ENCODE peak calls at places on chromosome 5, in six cellular contexts. M, F, H, Y, N and P are unnamed samples.

GRCh38 chr5:135441256-135441915 is 5.8 kb downstream of the DCANP1 start:
- DNase-seq in M (no peak), F (no peak), H (peak), Y (no peak), N (no peak), P (no peak)

GRCh38 chr5:79666758-79667157 is 22.9 kb upstream of the CMYA5 start:
- DNase-seq in M (no peak), F (no peak), H (no peak), Y (no peak), N (no peak), P (peak)

GRCh38 chr5:112762113-112762810 is 24.6 kb downstream of the APC start:
- DNase-seq in M (no peak), F (no peak), H (no peak), Y (no peak), N (no peak), P (no peak)

GRCh38 chr5:62790348-62790747 is 211.7 kb downstream of the LRRC70 start:
- DNase-seq in M (no peak), F (no peak), H (no peak), Y (no peak), N (peak), P (no peak)

GRCh38 chr5:55385227-55385626 is 77.4 kb downstream of the MTREX start:
- DNase-seq in M (no peak), F (no peak), H (no peak), Y (no peak), N (no peak), P (no peak)

GRCh38 chr5:15320896-15321295 is 179.1 kb upstream of the FBXL7 start:
- DNase-seq in M (no peak), F (no peak), H (no peak), Y (no peak), N (no peak), P (no peak)

GRCh38 chr5:74286734-74287705 is 353.5 kb downstream of the ENC1 start:
- DNase-seq in M (no peak), F (no peak), H (no peak), Y (no peak), N (no peak), P (no peak)

GRCh38 chr5:67431191-67431590 is 234.6 kb upstream of the CD180 start:
- DNase-seq in M (no peak), F (no peak), H (no peak), Y (no peak), N (no peak), P (no peak)

GRCh38 chr5:44385236-44385940 is 3.8 kb downstream of the FGF10 start:
- DNase-seq in M (no peak), F (no peak), H (no peak), Y (no peak), N (peak), P (no peak)

DNA sequence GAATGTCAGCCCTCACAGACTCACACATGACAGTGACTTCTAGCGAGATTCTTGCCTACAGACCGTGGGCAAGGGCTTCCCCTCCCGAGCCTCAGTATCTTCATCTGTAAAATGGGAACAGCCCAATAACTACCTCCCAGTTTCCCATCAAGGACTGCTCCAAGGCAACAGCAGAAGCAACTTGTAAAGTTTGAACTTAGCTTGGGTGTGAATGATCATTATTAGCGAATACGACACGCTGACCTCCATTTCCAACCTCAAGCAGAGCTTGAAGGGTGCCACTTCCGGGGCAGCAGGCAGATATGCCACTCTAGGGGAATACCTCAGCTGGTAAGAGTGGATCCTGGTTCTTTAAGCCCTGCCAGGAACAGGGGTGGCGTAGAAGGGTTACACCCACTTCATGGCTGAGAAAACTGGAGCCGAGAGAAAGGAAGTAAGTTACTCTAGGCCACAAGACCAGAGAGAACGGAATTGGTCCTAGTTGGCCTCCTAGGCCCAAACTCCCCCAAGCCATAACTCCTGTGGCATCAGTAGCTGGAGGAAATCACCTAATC is 2.0 kb downstream of the RNF44 start:
- DNase-seq in M (peak), F (no peak), H (no peak), Y (no peak), N (peak), P (peak)
- TF ChIP-seq POLR2A in M (peak), F (no peak), H (no peak), Y (no peak), N (no peak), P (peak)

DNA sequence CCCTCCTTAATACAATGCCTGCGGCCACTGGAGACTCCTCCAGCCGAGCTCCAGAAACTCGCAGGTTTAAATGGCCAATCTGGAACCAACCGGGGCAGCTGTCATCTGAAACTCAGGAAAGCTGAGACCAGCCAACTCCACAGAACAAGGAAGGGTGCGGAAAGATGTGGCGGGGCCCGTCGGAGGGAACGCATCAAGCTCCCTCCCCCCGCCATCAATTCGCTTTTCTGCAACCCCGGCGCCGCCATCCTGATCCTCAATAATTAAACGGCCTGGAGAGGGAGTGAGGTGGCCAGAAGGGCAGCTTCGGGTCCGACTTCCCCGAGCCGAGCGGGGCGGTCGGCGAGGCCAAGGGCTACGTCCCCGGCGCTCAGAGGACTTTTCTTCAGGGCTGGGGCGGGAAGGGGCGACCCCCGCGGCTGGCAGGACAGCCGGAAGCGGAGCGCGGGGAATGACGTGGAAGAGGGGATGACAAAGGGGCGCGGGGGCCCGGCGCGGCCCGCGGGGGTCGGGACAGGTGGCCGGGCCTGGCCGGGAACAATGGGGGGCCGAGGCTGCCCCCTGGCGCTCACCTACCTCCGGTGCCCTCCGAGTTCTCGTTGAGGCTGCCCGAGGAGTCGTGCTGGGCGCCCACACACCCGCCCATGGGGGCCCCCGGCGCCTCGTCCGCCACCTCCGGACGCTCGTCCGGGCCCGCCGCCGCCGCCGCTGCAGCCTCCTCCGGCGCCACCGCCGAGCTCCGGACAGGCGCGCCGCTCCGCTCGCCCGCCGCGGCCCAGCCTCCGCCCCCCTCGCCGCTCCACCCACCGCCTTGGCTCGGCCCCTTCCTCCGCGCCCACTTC is at the start of gene UBTD2:
- DNase-seq in M (peak), F (peak), H (peak), Y (peak), N (peak), P (peak)
- TF ChIP-seq POLR2A in M (peak), F (no peak), H (peak), Y (no peak), N (peak), P (peak)

DNA sequence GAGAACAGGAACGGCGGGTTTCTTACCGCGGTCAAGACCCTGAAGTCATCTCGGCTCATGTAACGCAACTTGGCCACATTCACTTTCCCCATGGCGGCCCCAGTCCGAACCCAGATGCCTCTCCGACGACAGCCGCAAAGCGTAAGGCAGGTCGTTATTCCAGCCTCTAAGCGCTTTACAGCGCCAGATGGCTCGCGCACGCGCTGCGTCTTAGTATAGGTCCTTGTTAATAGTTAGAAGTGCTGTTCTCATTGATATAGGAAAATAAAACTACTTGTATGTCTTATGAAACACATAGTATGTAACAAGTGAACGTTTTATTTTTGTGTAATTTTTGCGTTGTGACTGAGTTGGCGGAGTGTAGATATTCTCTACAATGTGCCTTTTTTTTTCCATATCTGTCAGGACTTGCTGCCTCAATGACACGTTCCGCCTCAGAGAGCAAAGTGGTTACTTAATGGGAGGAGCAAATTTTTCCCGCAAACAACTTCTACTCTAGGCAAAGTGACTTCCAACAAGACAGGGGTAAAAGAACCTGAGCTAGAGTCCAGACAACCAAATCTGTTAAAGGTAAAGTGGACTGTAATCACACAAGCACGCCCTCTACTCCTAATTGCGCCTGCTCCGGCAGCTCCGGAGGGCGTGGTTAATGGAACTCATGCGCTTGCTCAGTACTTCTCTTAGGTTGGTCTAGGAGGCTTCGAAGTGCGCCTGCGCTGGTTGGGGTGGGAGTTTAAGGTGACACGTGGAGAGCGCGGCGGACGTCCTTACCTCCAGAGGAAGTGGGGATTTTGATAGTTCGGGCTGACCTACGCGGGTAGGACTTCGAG is at the start of gene RIOK2:
- DNase-seq in M (peak), F (peak), H (peak), Y (peak), N (peak), P (peak)
- TF ChIP-seq POLR2A in M (peak), F (no peak), H (peak), Y (peak), N (no peak), P (no peak)

GRCh38 chr5:373710-374602 is 52.4 kb downstream of the AHRR start:
- DNase-seq in M (peak), F (no peak), H (peak), Y (peak), N (peak), P (peak)
- TF ChIP-seq POLR2A in M (no peak), F (no peak), H (no peak), Y (no peak), N (no peak), P (no peak)

DNA sequence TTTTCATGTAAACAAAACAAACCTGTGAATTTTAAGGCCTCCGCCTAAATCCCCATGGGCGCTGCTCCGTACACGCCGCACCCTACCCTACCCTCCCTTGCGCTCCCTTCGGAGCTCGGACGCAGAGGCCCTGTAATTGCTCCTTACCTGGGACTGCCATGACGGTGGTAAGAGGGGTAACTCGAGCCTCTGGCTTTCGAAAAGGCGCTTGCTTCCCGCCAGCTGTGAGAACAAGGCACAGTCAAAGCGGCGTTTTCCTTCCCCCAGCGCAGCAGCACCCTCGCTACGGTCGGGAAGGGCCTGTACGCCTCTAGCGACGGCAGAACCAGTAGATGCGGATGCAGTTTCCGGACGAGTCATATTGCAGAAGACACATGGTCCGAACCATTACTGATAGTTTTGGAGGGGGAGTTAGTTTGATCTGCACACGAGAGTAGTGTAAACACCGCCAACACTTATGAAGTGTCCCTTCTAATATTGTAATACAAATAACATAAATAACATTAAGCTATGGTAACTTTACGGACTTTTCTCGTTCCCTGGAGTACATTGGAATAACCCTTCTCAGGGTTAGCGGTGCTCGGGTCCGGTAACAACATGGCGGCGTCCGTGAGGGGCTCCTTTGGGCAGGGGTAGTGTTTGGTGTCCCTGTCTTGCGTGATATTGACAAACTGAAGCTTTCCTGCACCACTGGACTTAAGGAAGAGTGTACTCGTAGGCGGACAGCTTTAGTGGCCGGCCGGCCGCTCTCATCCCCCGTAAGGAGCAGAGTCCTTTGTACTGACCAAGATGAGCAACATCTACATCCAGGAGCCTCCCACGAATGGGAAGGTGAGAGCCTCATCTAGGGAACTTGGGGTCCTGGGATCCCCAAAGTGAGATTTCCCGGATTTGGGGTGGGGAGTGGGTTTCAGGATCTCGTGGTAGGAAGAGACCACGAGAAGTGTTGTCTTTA is at the start of the genes CWC27 and SREK1IP1:
- DNase-seq in M (peak), F (peak), H (peak), Y (peak), N (peak), P (peak)
- TF ChIP-seq POLR2A in M (peak), F (peak), H (peak), Y (peak), N (peak), P (peak)